ENCODE peak calls at places on chromosomes 1 and 21, in four cellular contexts. R, O, P and A are unnamed samples.

GRCh38 chr1:102776074-102776473 is 332.2 kb downstream of the COL11A1 start:
- DNase-seq in R (no peak), O (no peak), P (no peak), A (no peak)

GRCh38 chr1:64320470-64320869 is 117.0 kb downstream of the UBE2U start:
- DNase-seq in R (no peak), O (no peak), P (no peak), A (peak)

GRCh38 chr1:150578278-150579109 is 916 bp downstream of the MCL1 start:
- DNase-seq in R (no peak), O (peak), P (peak), A (peak)

GRCh38 chr21:26754853-26755252 is 90.4 kb downstream of the ADAMTS1 start:
- DNase-seq in R (no peak), O (no peak), P (no peak), A (no peak)

GRCh38 chr1:30527511-30528140 is 195.8 kb downstream of the MATN1 start:
- DNase-seq in R (no peak), O (peak), P (peak), A (peak)

GRCh38 chr1:177517556-177517955 is 346.8 kb downstream of the BRINP2 start:
- DNase-seq in R (no peak), O (no peak), P (no peak), A (no peak)

GRCh38 chr1:16172232-16172830 is 16.5 kb upstream of the EPHA2 start:
- DNase-seq in R (no peak), O (no peak), P (no peak), A (no peak)

GRCh38 chr21:42447182-42447581 is 43.5 kb downstream of the UBASH3A start:
- DNase-seq in R (no peak), O (no peak), P (no peak), A (no peak)

GRCh38 chr1:233975486-233975885 is 71.0 kb downstream of the SLC35F3 start:
- DNase-seq in R (no peak), O (no peak), P (no peak), A (no peak)